ENCODE peak calls at places on chromosomes 4 and X, in six cellular contexts. I, A, H, O, J and V are unnamed samples.

GRCh38 chr4:29717658-29718057 is 1002.5 kb upstream of the PCDH7 start:
- DNase-seq in I (no peak), A (no peak), H (no peak), O (no peak), J (no peak), V (peak)

GRCh38 chr4:183118585-183118984 is 19.5 kb downstream of the WWC2 start:
- DNase-seq in I (no peak), A (no peak), H (peak), O (peak), J (no peak), V (peak)

GRCh38 chr4:15043922-15044321 is 41.6 kb downstream of the CPEB2 start:
- DNase-seq in I (no peak), A (no peak), H (no peak), O (no peak), J (no peak), V (no peak)

GRCh38 chr4:48970471-48970921 is 15.6 kb upstream of the CWH43 start:
- DNase-seq in I (no peak), A (no peak), H (peak), O (peak), J (peak), V (peak)

GRCh38 chr4:147754037-147754445 is 22.2 kb downstream of the ARHGAP10 start:
- DNase-seq in I (no peak), A (no peak), H (peak), O (peak), J (no peak), V (peak)

GRCh38 chr4:3607690-3608514 is 75.7 kb upstream of the LRPAP1 start:
- DNase-seq in I (no peak), A (no peak), H (no peak), O (no peak), J (no peak), V (no peak)

GRCh38 chrX:77404318-77404878 is 42.8 kb upstream of the FGF16 start:
- DNase-seq in I (peak), A (no peak), H (no peak), O (no peak), J (no peak), V (no peak)

GRCh38 chr4:188266386-188266785 is 127.1 kb downstream of the TRIML1 start:
- DNase-seq in I (no peak), A (no peak), H (no peak), O (no peak), J (no peak), V (no peak)

GRCh38 chr4:766152-766515 is 59.8 kb downstream of the CPLX1 start:
- DNase-seq in I (peak), A (no peak), H (no peak), O (peak), J (no peak), V (peak)

GRCh38 chrX:68177542-68177941 is 255.8 kb downstream of the OPHN1 start:
- DNase-seq in I (no peak), A (no peak), H (peak), O (peak), J (no peak), V (peak)

GRCh38 chr4:139815646-139816601 is 150.3 kb downstream of the MGST2 start:
- DNase-seq in I (peak), A (no peak), H (peak), O (peak), J (no peak), V (peak)

GRCh38 chrX:120286733-120287512 is 24.3 kb downstream of the TMEM255A start:
- DNase-seq in I (no peak), A (no peak), H (no peak), O (no peak), J (no peak), V (no peak)

GRCh38 chrX:57156397-57157049 is 19.3 kb upstream of the SPIN2A start:
- DNase-seq in I (no peak), A (no peak), H (peak), O (peak), J (peak), V (peak)

GRCh38 chrX:40100141-40100536 is 2.4 kb upstream of the BCOR start:
- DNase-seq in I (no peak), A (peak), H (no peak), O (peak), J (no peak), V (peak)

GRCh38 chrX:68853665-68854251 is 24.9 kb downstream of the EFNB1 start:
- DNase-seq in I (no peak), A (no peak), H (no peak), O (no peak), J (no peak), V (no peak)

GRCh38 chr4:45325112-45325462 is 598.7 kb upstream of the GNPDA2 start:
- DNase-seq in I (no peak), A (no peak), H (no peak), O (no peak), J (no peak), V (no peak)

GRCh38 chr4:187578103-187578502 is 417.5 kb upstream of the ZFP42 start:
- DNase-seq in I (no peak), A (no peak), H (peak), O (no peak), J (no peak), V (no peak)

GRCh38 chrX:139720136-139720535 is 12.2 kb upstream of the MCF2 start:
- DNase-seq in I (no peak), A (no peak), H (peak), O (peak), J (no peak), V (peak)

GRCh38 chr4:93814141-93814540 is 14.4 kb upstream of the ATOH1 start:
- DNase-seq in I (no peak), A (no peak), H (no peak), O (no peak), J (no peak), V (peak)

GRCh38 chr4:2785613-2786012 is 7.3 kb upstream of the SH3BP2 start:
- DNase-seq in I (no peak), A (no peak), H (no peak), O (peak), J (no peak), V (no peak)

GRCh38 chr4:39255266-39255665 is 72.9 kb downstream of the WDR19 start:
- DNase-seq in I (no peak), A (no peak), H (peak), O (peak), J (no peak), V (peak)
- TF ChIP-seq CTCF in I (no peak), A (no peak), H (peak), O (peak), J (peak), V (no peak)

GRCh38 chr4:101458914-101459313 is 111.6 kb upstream of the PPP3CA start:
- DNase-seq in I (no peak), A (no peak), H (peak), O (peak), J (no peak), V (no peak)

DNA sequence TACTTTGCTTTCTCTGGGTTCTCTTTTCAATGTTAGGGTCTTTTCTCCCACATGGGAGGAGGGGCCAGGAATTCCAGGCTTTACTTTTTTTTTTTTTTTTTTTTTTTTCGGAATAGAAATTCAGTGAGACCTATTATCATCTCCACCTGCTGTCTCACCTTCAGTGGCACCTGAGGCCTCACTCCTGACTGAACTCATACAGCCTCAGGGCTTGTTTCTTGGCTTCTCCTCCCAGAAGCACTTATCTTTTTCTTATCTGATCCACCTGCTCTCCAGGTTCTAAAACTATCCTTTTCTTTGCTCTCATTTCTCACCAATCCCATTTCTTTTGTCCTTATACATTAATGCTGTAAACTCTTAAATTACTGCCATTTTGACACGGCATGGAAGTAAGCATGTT is 117.3 kb upstream of the PPP3CA start:
- DNase-seq in I (no peak), A (no peak), H (no peak), O (no peak), J (no peak), V (no peak)
- TF ChIP-seq CTCF in I (no peak), A (no peak), H (no peak), O (no peak), J (no peak), V (no peak)

DNA sequence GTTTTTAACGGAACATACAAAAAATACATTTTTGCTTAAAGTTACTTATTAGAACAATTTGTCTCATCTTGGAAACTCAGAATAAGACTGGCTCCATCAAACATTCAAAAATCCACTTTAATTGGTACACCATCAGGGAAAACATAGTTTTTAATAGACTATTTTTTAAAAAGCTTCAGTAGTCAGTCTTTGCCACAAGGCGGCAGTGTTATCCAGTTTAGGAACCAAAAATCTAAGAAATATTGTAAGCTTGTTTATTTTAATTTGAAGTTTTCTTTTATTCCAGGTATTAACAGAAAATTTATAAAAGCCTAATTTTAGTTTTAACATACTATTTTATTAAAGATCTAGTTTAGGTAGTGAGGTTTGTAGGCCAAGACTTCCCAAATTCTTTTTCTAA is 107.7 kb downstream of the APOOL start:
- DNase-seq in I (no peak), A (no peak), H (peak), O (peak), J (no peak), V (peak)
- TF ChIP-seq CTCF in I (peak), A (peak), H (peak), O (peak), J (peak), V (peak)

DNA sequence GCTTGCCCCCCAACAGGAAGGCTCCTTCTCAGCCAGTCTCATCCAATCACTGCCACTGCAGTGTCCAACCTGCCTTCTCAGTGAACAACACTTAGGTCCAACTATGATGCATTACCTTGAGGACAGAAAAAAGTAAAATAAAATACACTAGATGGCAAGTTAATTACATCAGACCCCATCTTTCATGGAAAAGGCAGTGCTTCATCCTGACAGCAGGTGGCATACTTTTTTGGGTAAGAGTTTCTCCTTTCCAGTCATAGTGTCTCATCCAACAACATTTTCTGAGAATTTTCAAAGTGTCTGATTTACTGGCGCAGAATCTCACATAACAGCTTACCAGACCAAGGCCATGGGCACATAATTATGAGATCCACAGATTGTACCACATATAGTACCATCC is 1742.8 kb downstream of the PCDH7 start:
- DNase-seq in I (no peak), A (no peak), H (peak), O (peak), J (peak), V (peak)
- TF ChIP-seq CTCF in I (no peak), A (no peak), H (peak), O (peak), J (peak), V (no peak)

GRCh38 chr4:38322709-38323108 is 341.3 kb upstream of the KLF3 start:
- DNase-seq in I (peak), A (no peak), H (peak), O (peak), J (no peak), V (peak)
- TF ChIP-seq CTCF in I (no peak), A (no peak), H (peak), O (no peak), J (no peak), V (no peak)

GRCh38 chr4:138535316-138535715 is 293.2 kb upstream of the SLC7A11 start:
- DNase-seq in I (no peak), A (no peak), H (no peak), O (no peak), J (no peak), V (no peak)

GRCh38 chr4:138537739-138538138 is 295.6 kb upstream of the SLC7A11 start:
- DNase-seq in I (no peak), A (no peak), H (no peak), O (no peak), J (no peak), V (no peak)

GRCh38 chr4:138538743-138539142 is 296.6 kb upstream of the SLC7A11 start:
- DNase-seq in I (no peak), A (no peak), H (no peak), O (no peak), J (no peak), V (no peak)

GRCh38 chr4:138542191-138542771 is 300.1 kb upstream of the SLC7A11 start:
- DNase-seq in I (no peak), A (no peak), H (no peak), O (no peak), J (no peak), V (peak)

GRCh38 chr4:138540056-138540800 is 298.1 kb upstream of the SLC7A11 start:
- DNase-seq in I (no peak), A (no peak), H (peak), O (no peak), J (no peak), V (no peak)
- TF ChIP-seq CTCF in I (no peak), A (no peak), H (no peak), O (no peak), J (no peak), V (no peak)

DNA sequence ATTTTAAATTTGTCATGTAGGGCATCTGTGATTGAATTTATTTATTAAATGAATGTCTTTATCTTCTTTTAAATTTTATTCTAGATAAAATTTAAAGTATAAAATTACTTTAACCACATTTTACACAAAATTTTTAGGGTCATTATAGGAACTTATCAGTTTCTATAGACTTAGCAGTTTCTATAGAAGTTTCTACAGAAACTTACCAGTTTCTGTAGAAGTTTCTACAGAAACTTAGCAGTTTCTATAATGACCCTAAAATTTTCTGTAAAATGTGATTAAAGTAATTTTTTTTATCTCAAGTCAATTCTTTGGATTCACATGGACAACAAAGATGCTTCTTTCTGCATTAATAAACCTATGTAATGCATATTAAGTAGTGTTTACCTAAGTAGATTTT is 565.9 kb upstream of the TECRL start:
- DNase-seq in I (no peak), A (no peak), H (no peak), O (no peak), J (no peak), V (no peak)
- TF ChIP-seq CTCF in I (no peak), A (no peak), H (no peak), O (no peak), J (no peak), V (no peak)

DNA sequence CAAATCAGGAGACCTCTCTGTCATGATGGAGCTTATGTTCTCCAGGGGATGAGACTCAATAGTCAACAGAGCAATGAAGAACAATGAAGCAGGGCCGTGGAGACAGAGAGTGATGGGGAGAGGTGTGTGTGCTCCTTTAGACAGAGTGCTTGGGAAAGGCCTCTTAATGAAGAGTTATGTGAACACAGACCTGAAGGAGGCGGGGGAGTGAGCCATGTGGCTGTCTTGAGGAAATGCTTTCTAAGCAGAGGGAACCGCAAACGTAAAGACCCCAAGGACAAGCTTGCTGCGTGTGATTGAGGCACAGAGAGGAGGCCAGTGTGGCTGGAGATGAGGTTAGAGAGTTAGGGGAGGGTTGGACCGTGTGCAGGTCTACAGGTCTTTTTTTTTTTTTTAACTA is 53.1 kb downstream of the CHRNA9 start:
- DNase-seq in I (no peak), A (no peak), H (no peak), O (no peak), J (no peak), V (no peak)
- TF ChIP-seq CTCF in I (no peak), A (no peak), H (no peak), O (no peak), J (no peak), V (no peak)

DNA sequence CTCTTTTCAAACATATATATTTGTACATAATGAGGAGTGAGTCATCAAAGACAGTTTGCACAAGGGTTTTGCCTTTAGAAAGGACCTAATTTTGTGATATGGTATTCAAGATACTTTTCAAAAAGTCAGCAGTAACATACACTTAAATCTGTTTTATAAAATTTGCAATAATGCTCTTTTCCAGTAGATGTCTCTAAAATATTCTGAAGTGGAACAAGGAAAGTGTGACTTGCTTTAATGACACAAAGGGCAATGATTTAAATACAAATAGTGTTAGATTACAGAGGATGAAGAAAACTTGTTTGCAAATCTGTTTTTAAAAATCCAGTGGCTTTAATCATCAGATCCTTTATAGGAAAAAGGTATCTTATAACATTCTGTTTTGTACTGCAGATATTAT is 20.0 kb downstream of the MMRN1 start:
- DNase-seq in I (no peak), A (no peak), H (no peak), O (no peak), J (no peak), V (peak)
- TF ChIP-seq CTCF in I (no peak), A (no peak), H (no peak), O (no peak), J (no peak), V (peak)

GRCh38 chrX:153381684-153382532 is 19.2 kb downstream of the PNMA6E start:
- DNase-seq in I (no peak), A (no peak), H (peak), O (peak), J (no peak), V (peak)
- TF ChIP-seq CTCF in I (no peak), A (no peak), H (peak), O (peak), J (no peak), V (no peak)